ENCODE peak calls at places on chromosomes 2 and 18, in six cellular contexts. One of them, this sample, is unnamed.

GRCh38 chr2:189466656-189467055 is 25.4 kb downstream of the WDR75 start:
- DNase-seq in stimulated activated CD4-positive, alpha-beta T cell treated with anti-CD3 and anti-CD28 coated beads, Interleukin-4, amount 100 ng/mL, for 1 hour: no peak
- DNase-seq in suprapubic skin: no peak
- DNase-seq in RWPE2: no peak
- DNase-seq in mucosa of descending colon: no peak
- DNase-seq in Right ventricle myocardium inferior: no peak
- DNase-seq in this sample: no peak

GRCh38 chr2:72824224-72824842 is 1.5 kb downstream of the EXOC6B start:
- DNase-seq in stimulated activated CD4-positive, alpha-beta T cell treated with anti-CD3 and anti-CD28 coated beads, Interleukin-4, amount 100 ng/mL, for 1 hour: no peak
- DNase-seq in suprapubic skin: no peak
- DNase-seq in RWPE2: no peak
- DNase-seq in mucosa of descending colon: no peak
- DNase-seq in Right ventricle myocardium inferior: no peak
- DNase-seq in this sample: no peak

GRCh38 chr2:101793277-101793969 is 95.9 kb downstream of the MAP4K4 start:
- DNase-seq in stimulated activated CD4-positive, alpha-beta T cell treated with anti-CD3 and anti-CD28 coated beads, Interleukin-4, amount 100 ng/mL, for 1 hour: no peak
- DNase-seq in suprapubic skin: no peak
- DNase-seq in RWPE2: no peak
- DNase-seq in mucosa of descending colon: no peak
- DNase-seq in Right ventricle myocardium inferior: no peak
- DNase-seq in this sample: no peak

GRCh38 chr18:25516121-25516520 is 164.2 kb upstream of the ZNF521 start:
- DNase-seq in stimulated activated CD4-positive, alpha-beta T cell treated with anti-CD3 and anti-CD28 coated beads, Interleukin-4, amount 100 ng/mL, for 1 hour: no peak
- DNase-seq in suprapubic skin: no peak
- DNase-seq in RWPE2: no peak
- DNase-seq in mucosa of descending colon: no peak
- DNase-seq in Right ventricle myocardium inferior: no peak
- DNase-seq in this sample: no peak

GRCh38 chr18:40159141-40160017 is 1795.7 kb upstream of the PIK3C3 start:
- DNase-seq in stimulated activated CD4-positive, alpha-beta T cell treated with anti-CD3 and anti-CD28 coated beads, Interleukin-4, amount 100 ng/mL, for 1 hour: no peak
- DNase-seq in suprapubic skin: no peak
- DNase-seq in RWPE2: no peak
- DNase-seq in mucosa of descending colon: no peak
- DNase-seq in Right ventricle myocardium inferior: no peak
- DNase-seq in this sample: no peak

GRCh38 chr2:208406474-208407451 is at the start of gene PTH2R:
- DNase-seq in stimulated activated CD4-positive, alpha-beta T cell treated with anti-CD3 and anti-CD28 coated beads, Interleukin-4, amount 100 ng/mL, for 1 hour: no peak
- DNase-seq in suprapubic skin: peak
- DNase-seq in RWPE2: no peak
- DNase-seq in mucosa of descending colon: peak
- DNase-seq in Right ventricle myocardium inferior: peak
- DNase-seq in this sample: no peak

GRCh38 chr18:24456549-24456948 is 3.9 kb upstream of the HRH4 start:
- DNase-seq in stimulated activated CD4-positive, alpha-beta T cell treated with anti-CD3 and anti-CD28 coated beads, Interleukin-4, amount 100 ng/mL, for 1 hour: no peak
- DNase-seq in suprapubic skin: no peak
- DNase-seq in RWPE2: no peak
- DNase-seq in mucosa of descending colon: no peak
- DNase-seq in Right ventricle myocardium inferior: no peak
- DNase-seq in this sample: no peak

GRCh38 chr2:200226652-200227426 is 79.7 kb upstream of the SPATS2L start:
- DNase-seq in stimulated activated CD4-positive, alpha-beta T cell treated with anti-CD3 and anti-CD28 coated beads, Interleukin-4, amount 100 ng/mL, for 1 hour: no peak
- DNase-seq in suprapubic skin: no peak
- DNase-seq in RWPE2: no peak
- DNase-seq in mucosa of descending colon: no peak
- DNase-seq in Right ventricle myocardium inferior: peak
- DNase-seq in this sample: no peak

GRCh38 chr18:24831871-24832665 is 371.6 kb downstream of the HRH4 start:
- DNase-seq in stimulated activated CD4-positive, alpha-beta T cell treated with anti-CD3 and anti-CD28 coated beads, Interleukin-4, amount 100 ng/mL, for 1 hour: no peak
- DNase-seq in suprapubic skin: no peak
- DNase-seq in RWPE2: no peak
- DNase-seq in mucosa of descending colon: no peak
- DNase-seq in Right ventricle myocardium inferior: no peak
- DNase-seq in this sample: no peak

GRCh38 chr2:237561221-237561620 is 5.2 kb upstream of the PRLH start:
- DNase-seq in stimulated activated CD4-positive, alpha-beta T cell treated with anti-CD3 and anti-CD28 coated beads, Interleukin-4, amount 100 ng/mL, for 1 hour: no peak
- DNase-seq in suprapubic skin: no peak
- DNase-seq in RWPE2: no peak
- DNase-seq in mucosa of descending colon: no peak
- DNase-seq in Right ventricle myocardium inferior: no peak
- DNase-seq in this sample: no peak

GRCh38 chr2:73237168-73237567 is 3.1 kb downstream of the CCT7 start:
- DNase-seq in stimulated activated CD4-positive, alpha-beta T cell treated with anti-CD3 and anti-CD28 coated beads, Interleukin-4, amount 100 ng/mL, for 1 hour: no peak
- DNase-seq in suprapubic skin: no peak
- DNase-seq in RWPE2: no peak
- DNase-seq in mucosa of descending colon: no peak
- DNase-seq in Right ventricle myocardium inferior: no peak
- DNase-seq in this sample: no peak

GRCh38 chr2:232634319-232635150 is 1.1 kb downstream of the EFHD1 start:
- DNase-seq in stimulated activated CD4-positive, alpha-beta T cell treated with anti-CD3 and anti-CD28 coated beads, Interleukin-4, amount 100 ng/mL, for 1 hour: no peak
- DNase-seq in suprapubic skin: no peak
- DNase-seq in RWPE2: no peak
- DNase-seq in mucosa of descending colon: no peak
- DNase-seq in Right ventricle myocardium inferior: no peak
- DNase-seq in this sample: no peak

GRCh38 chr2:11250400-11251277 is 93.8 kb downstream of the ROCK2 start:
- DNase-seq in stimulated activated CD4-positive, alpha-beta T cell treated with anti-CD3 and anti-CD28 coated beads, Interleukin-4, amount 100 ng/mL, for 1 hour: no peak
- DNase-seq in suprapubic skin: no peak
- DNase-seq in RWPE2: no peak
- DNase-seq in mucosa of descending colon: no peak
- DNase-seq in Right ventricle myocardium inferior: no peak
- DNase-seq in this sample: no peak

GRCh38 chr2:11685906-11686470 is 16.0 kb upstream of the NTSR2 start:
- DNase-seq in stimulated activated CD4-positive, alpha-beta T cell treated with anti-CD3 and anti-CD28 coated beads, Interleukin-4, amount 100 ng/mL, for 1 hour: no peak
- DNase-seq in suprapubic skin: peak
- DNase-seq in RWPE2: no peak
- DNase-seq in mucosa of descending colon: no peak
- DNase-seq in Right ventricle myocardium inferior: no peak
- DNase-seq in this sample: no peak

GRCh38 chr18:62017618-62018017 is 124.8 kb upstream of the RNF152 start:
- DNase-seq in stimulated activated CD4-positive, alpha-beta T cell treated with anti-CD3 and anti-CD28 coated beads, Interleukin-4, amount 100 ng/mL, for 1 hour: no peak
- DNase-seq in suprapubic skin: no peak
- DNase-seq in RWPE2: no peak
- DNase-seq in mucosa of descending colon: no peak
- DNase-seq in Right ventricle myocardium inferior: no peak
- DNase-seq in this sample: no peak

GRCh38 chr18:70195852-70196434 is 9.5 kb downstream of the RTTN start:
- DNase-seq in stimulated activated CD4-positive, alpha-beta T cell treated with anti-CD3 and anti-CD28 coated beads, Interleukin-4, amount 100 ng/mL, for 1 hour: no peak
- DNase-seq in suprapubic skin: no peak
- DNase-seq in RWPE2: no peak
- DNase-seq in mucosa of descending colon: no peak
- DNase-seq in Right ventricle myocardium inferior: no peak
- DNase-seq in this sample: no peak

GRCh38 chr18:76979906-76980305 is 152.7 kb downstream of the MBP start:
- DNase-seq in stimulated activated CD4-positive, alpha-beta T cell treated with anti-CD3 and anti-CD28 coated beads, Interleukin-4, amount 100 ng/mL, for 1 hour: no peak
- DNase-seq in suprapubic skin: no peak
- DNase-seq in RWPE2: no peak
- DNase-seq in mucosa of descending colon: no peak
- DNase-seq in Right ventricle myocardium inferior: no peak
- DNase-seq in this sample: no peak

GRCh38 chr2:218691234-218691633 is 19.3 kb downstream of the STK36 start:
- DNase-seq in stimulated activated CD4-positive, alpha-beta T cell treated with anti-CD3 and anti-CD28 coated beads, Interleukin-4, amount 100 ng/mL, for 1 hour: no peak
- DNase-seq in suprapubic skin: no peak
- DNase-seq in RWPE2: no peak
- DNase-seq in mucosa of descending colon: no peak
- DNase-seq in Right ventricle myocardium inferior: no peak
- DNase-seq in this sample: no peak

GRCh38 chr2:84906900-84907714 is 1.7 kb downstream of the TMSB10 start:
- DNase-seq in stimulated activated CD4-positive, alpha-beta T cell treated with anti-CD3 and anti-CD28 coated beads, Interleukin-4, amount 100 ng/mL, for 1 hour: peak
- DNase-seq in suprapubic skin: peak
- DNase-seq in RWPE2: peak
- DNase-seq in mucosa of descending colon: peak
- DNase-seq in Right ventricle myocardium inferior: no peak
- DNase-seq in this sample: peak

GRCh38 chr2:113799375-113799774 is 42.9 kb upstream of the SLC35F5 start:
- DNase-seq in stimulated activated CD4-positive, alpha-beta T cell treated with anti-CD3 and anti-CD28 coated beads, Interleukin-4, amount 100 ng/mL, for 1 hour: no peak
- DNase-seq in suprapubic skin: no peak
- DNase-seq in RWPE2: no peak
- DNase-seq in mucosa of descending colon: no peak
- DNase-seq in Right ventricle myocardium inferior: no peak
- DNase-seq in this sample: no peak

GRCh38 chr2:107669335-107669734 is 157.4 kb upstream of the RGPD4 start:
- DNase-seq in stimulated activated CD4-positive, alpha-beta T cell treated with anti-CD3 and anti-CD28 coated beads, Interleukin-4, amount 100 ng/mL, for 1 hour: no peak
- DNase-seq in suprapubic skin: no peak
- DNase-seq in RWPE2: no peak
- DNase-seq in mucosa of descending colon: no peak
- DNase-seq in Right ventricle myocardium inferior: no peak
- DNase-seq in this sample: no peak

GRCh38 chr2:23776021-23776420 is 150.9 kb downstream of the ATAD2B start:
- DNase-seq in stimulated activated CD4-positive, alpha-beta T cell treated with anti-CD3 and anti-CD28 coated beads, Interleukin-4, amount 100 ng/mL, for 1 hour: no peak
- DNase-seq in suprapubic skin: no peak
- DNase-seq in RWPE2: no peak
- DNase-seq in mucosa of descending colon: no peak
- DNase-seq in Right ventricle myocardium inferior: no peak
- DNase-seq in this sample: no peak

GRCh38 chr2:145169285-145169684 is 649.4 kb upstream of the ZEB2 start:
- DNase-seq in stimulated activated CD4-positive, alpha-beta T cell treated with anti-CD3 and anti-CD28 coated beads, Interleukin-4, amount 100 ng/mL, for 1 hour: no peak
- DNase-seq in suprapubic skin: no peak
- DNase-seq in RWPE2: no peak
- DNase-seq in mucosa of descending colon: no peak
- DNase-seq in Right ventricle myocardium inferior: no peak
- DNase-seq in this sample: no peak

This sample was measured in cardiac septum.